ENCODE peak calls at places on chromosomes 12 and 14, in four cellular contexts. B is A549, K is K562, A is HepG2. V is an unnamed sample.

GRCh38 chr14:20606190-20606901 is 15.2 kb upstream of the RNASE12 start:
- DNase-seq in B (peak), K (no peak), A (peak), V (peak)

GRCh38 chr14:49954171-49954631 is 61.3 kb downstream of the ARF6 start:
- DNase-seq in B (peak), K (no peak), A (no peak), V (peak)

GRCh38 chr12:99920561-99920960 is 64.2 kb downstream of the ANKS1B start:
- DNase-seq in B (no peak), K (no peak), A (no peak), V (no peak)

GRCh38 chr12:104223599-104224168 is 8.1 kb downstream of the TXNRD1 start:
- DNase-seq in B (peak), K (no peak), A (no peak), V (no peak)

GRCh38 chr14:88352299-88353097 is 29.4 kb upstream of the KCNK10 start:
- DNase-seq in B (no peak), K (no peak), A (no peak), V (peak)

GRCh38 chr12:3718100-3718499 is 34.8 kb downstream of the CRACR2A start:
- DNase-seq in B (no peak), K (no peak), A (no peak), V (no peak)

GRCh38 chr12:131332224-131332623 is 378.5 kb downstream of the ADGRD1 start:
- DNase-seq in B (no peak), K (no peak), A (no peak), V (no peak)

GRCh38 chr14:39442293-39442692 is 10.1 kb upstream of the FBXO33 start:
- DNase-seq in B (no peak), K (no peak), A (no peak), V (peak)

GRCh38 chr14:74048291-74048690 is 29.1 kb downstream of the BBOF1 start:
- DNase-seq in B (peak), K (no peak), A (no peak), V (peak)

GRCh38 chr14:28770574-28770973 is 4.0 kb downstream of the FOXG1 start:
- DNase-seq in B (no peak), K (no peak), A (no peak), V (no peak)

GRCh38 chr12:68176252-68176651 is 16.7 kb upstream of the IFNG start:
- DNase-seq in B (no peak), K (no peak), A (no peak), V (no peak)

GRCh38 chr12:120369476-120370342 is 745 bp upstream of the MSI1 start:
- DNase-seq in B (no peak), K (no peak), A (no peak), V (no peak)

GRCh38 chr14:68549057-68549421 is 243.8 kb downstream of the ZFP36L1 start:
- DNase-seq in B (peak), K (no peak), A (no peak), V (peak)

GRCh38 chr12:25979563-25979962 is 21.1 kb downstream of the RASSF8 start:
- DNase-seq in B (no peak), K (no peak), A (no peak), V (no peak)

GRCh38 chr12:116818341-116818856 is 62.8 kb downstream of the HRK start:
- DNase-seq in B (no peak), K (no peak), A (no peak), V (peak)

DNA sequence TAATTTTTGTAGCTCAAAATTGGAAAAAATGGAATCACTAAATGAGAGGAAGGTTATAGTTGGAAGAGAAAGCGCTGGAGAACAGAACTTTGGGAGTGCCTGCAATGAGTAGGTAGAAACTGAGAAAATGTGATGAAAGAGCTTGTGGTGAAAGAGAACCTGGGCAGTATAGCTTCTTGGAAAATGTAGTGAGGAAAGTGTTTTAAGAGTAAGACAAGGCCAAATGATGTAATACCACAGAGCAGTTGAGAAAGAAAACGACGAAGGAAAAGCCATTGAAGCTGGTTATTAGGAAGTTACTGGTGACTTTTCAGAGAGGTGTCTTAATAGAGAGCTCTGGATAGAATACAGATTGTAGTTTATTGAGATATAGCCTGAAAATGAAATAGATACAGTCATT is 255.3 kb downstream of the AEBP2 start:
- DNase-seq in B (no peak), K (no peak), A (no peak), V (peak)
- H3K4me2 ChIP-seq in B (no peak), K (no peak), A (no peak), V (no peak)

GRCh38 chr14:83164591-83164990 is 1630.9 kb upstream of the SEL1L start:
- DNase-seq in B (no peak), K (no peak), A (no peak), V (no peak)
- TF ChIP-seq MAZ in B (no peak), K (no peak), A (no peak), V (no peak)

DNA sequence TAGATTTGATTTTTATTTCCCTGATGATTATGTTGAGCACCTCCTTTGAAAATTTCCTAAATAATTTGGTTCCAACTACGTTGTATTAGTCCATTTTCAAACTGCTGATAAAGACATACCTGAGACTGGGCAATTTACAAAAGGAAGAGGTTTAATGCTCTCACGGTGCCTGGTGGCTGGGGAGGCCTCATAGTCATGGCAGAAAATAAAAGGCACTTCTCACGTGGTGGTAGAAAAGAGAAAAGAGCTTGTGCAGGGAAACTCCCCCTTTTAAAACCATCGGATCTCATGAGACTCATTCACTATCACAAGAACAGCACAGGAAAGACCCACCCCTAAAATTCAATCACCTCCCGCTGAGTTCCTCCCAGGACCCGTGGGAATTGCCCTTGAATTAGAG is 372.3 kb downstream of the RPL10L start:
- DNase-seq in B (no peak), K (no peak), A (no peak), V (no peak)
- H3K4me2 ChIP-seq in B (no peak), K (no peak), A (no peak), V (no peak)

DNA sequence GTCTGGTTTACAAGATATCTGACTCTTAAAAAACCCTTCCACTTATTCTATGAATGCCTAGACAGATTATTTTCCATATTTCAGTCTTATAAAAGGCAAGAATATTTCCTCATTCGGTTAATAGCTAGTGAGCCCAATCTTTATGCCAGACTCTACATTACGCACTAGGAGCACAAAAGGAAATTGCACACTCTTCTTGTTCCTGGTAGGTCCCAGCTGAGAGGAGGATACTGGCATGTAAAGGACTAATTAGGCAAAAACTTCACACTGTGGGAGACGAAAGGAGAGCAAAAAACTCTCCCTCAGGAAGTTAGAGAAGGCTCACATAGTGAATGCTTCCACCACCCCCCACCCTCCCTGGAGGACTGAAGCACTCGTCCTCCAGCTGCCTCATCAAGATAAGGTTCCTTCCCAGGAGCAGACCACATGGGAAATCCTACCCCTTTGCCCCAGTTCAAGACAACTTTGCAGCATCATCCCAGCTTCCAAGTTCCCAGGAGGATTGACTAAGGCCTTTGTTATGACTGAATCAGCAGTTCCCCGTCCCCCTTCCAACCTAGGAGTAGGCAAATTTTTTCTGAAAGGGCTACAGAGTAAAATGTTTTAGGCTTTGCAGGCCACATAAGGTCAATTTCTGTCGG is 14.5 kb downstream of the CAPZA3 start:
- DNase-seq in B (peak), K (peak), A (no peak), V (peak)
- TF ChIP-seq MAZ in B (no peak), K (no peak), A (no peak), V (no peak)

DNA sequence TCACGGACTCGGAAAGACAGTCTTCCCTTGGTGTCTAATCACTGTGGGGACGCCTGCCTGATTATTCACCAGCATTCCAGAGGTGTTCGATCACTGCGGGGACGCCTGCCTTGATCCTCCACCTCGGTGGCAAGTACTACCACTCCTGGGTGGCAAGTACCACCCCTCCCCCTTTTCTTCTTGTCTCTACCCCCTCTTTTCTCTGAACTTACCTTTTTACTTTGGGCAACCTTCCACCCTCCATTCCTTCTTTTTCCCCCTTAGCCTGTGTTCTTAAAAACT is 12.0 kb upstream of the LGMN start:
- DNase-seq in B (no peak), K (no peak), A (no peak), V (no peak)
- H3K4me2 ChIP-seq in B (no peak), K (no peak), A (no peak), V (no peak)

DNA sequence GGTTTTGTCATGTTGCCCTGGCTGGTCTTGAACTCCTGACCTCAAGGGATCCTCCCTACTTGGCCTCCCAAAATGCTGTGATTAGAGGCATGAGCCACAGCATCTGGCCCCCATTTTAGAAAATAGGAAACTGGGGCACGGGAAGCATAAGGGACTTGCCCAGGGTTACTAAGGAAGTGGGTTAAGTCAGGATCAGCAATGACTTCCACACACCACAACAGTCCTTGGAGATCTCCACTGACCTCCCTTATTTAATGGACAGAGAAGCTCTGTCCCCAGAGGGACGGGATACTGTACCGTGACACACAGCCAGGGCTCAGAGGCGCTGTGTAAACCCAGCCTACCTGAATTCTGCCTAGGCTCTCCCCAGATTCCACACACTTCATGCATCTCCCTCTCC is 21.1 kb downstream of the SERPINA1 start:
- DNase-seq in B (no peak), K (no peak), A (no peak), V (no peak)
- TF ChIP-seq MAZ in B (no peak), K (no peak), A (no peak), V (no peak)

V was measured in IMR-90.